ENCODE peak calls at places on chromosomes 5 and 9, in five cellular contexts. O is uterus, G is mesenchymal stem cell, T is BJ, C is mesendoderm. J is an unnamed sample.

GRCh38 chr9:97711223-97711626 is 14.1 kb upstream of the XPA start:
- DNase-seq in O (no peak), G (no peak), T (no peak), C (peak; percentile 83), J (no peak)

GRCh38 chr5:157308826-157309465 is 43.0 kb downstream of the CYFIP2 start:
- DNase-seq in O (no peak), G (peak; percentile 15), T (no peak), C (no peak), J (peak; percentile 14)

GRCh38 chr5:151280443-151280842 is 23.1 kb downstream of the SLC36A3 start:
- DNase-seq in O (no peak), G (no peak), T (no peak), C (no peak), J (no peak)

GRCh38 chr5:151589878-151590570 is 1.1 kb downstream of the FAT2 start:
- DNase-seq in O (no peak), G (no peak), T (no peak), C (no peak), J (no peak)

GRCh38 chr9:132166599-132166998 is 4.7 kb downstream of the NTNG2 start:
- DNase-seq in O (no peak), G (peak; percentile 31), T (no peak), C (peak; percentile 77), J (no peak)

GRCh38 chr5:109411627-109412026 is 1.9 kb upstream of the PJA2 start:
- DNase-seq in O (no peak), G (peak; percentile 97), T (peak; percentile 74), C (no peak), J (peak; percentile 82)

GRCh38 chr5:62256161-62257017 is 49.6 kb upstream of the KIF2A start:
- DNase-seq in O (no peak), G (no peak), T (no peak), C (peak; percentile 23), J (no peak)

GRCh38 chr5:41748631-41749030 is 121.6 kb downstream of the OXCT1 start:
- DNase-seq in O (no peak), G (peak; percentile 47), T (no peak), C (no peak), J (no peak)

GRCh38 chr5:32132757-32133156 is 41.4 kb downstream of the GOLPH3 start:
- DNase-seq in O (no peak), G (no peak), T (no peak), C (no peak), J (no peak)

GRCh38 chr9:110575952-110576351 is 3.6 kb downstream of the SVEP1 start:
- DNase-seq in O (no peak), G (no peak), T (no peak), C (no peak), J (no peak)

GRCh38 chr5:20683241-20683940 is 695.4 kb upstream of the CDH18 start:
- DNase-seq in O (no peak), G (no peak), T (no peak), C (no peak), J (no peak)

GRCh38 chr5:68641211-68641610 is 425.7 kb downstream of the PIK3R1 start:
- DNase-seq in O (no peak), G (no peak), T (no peak), C (no peak), J (no peak)

GRCh38 chr5:31645420-31646081 is 6.6 kb downstream of the PDZD2 start:
- DNase-seq in O (no peak), G (no peak), T (no peak), C (no peak), J (no peak)

GRCh38 chr9:36443581-36443980 is 43.5 kb upstream of the RNF38 start:
- DNase-seq in O (no peak), G (no peak), T (no peak), C (no peak), J (no peak)

GRCh38 chr9:136665111-136665703 is 2.5 kb downstream of the EGFL7 start:
- DNase-seq in O (no peak), G (peak; percentile 41), T (no peak), C (peak; percentile 46), J (no peak)

GRCh38 chr9:136665704-136666363 is 3.1 kb downstream of the EGFL7 start:
- DNase-seq in O (no peak), G (no peak), T (no peak), C (no peak), J (no peak)

GRCh38 chr9:136663311-136663679 is 579 bp downstream of the EGFL7 start:
- DNase-seq in O (no peak), G (no peak), T (no peak), C (no peak), J (no peak)

GRCh38 chr9:136664000-136664798 is 1.5 kb downstream of the EGFL7 start:
- DNase-seq in O (no peak), G (no peak), T (no peak), C (no peak), J (no peak)

DNA sequence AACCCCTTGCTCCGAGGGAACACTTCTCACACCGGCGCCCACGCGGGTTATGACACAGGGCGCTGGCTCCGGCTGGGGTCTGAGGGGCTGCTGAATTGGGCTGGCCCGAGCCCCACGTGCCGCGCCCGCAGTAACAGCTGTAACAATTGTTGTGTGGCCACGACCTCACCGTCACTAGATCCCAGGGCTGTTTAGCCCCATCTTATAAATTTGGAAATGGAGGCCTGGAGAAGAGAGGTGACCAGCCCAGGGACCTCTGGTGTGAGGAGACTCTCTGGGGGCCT is 2.0 kb downstream of the EGFL7 start:
- DNase-seq in O (no peak), G (no peak), T (no peak), C (no peak), J (no peak)
- H3K4me3 ChIP-seq in O (peak overlapping the region; percentile 25), G (no peak overlapping the region), T (no peak overlapping the region), C (no peak overlapping the region), J (no peak overlapping the region)

GRCh38 chr9:134642385-134643181 is 980 bp downstream of the COL5A1 start:
- DNase-seq in O (peak; percentile 90), G (peak; percentile 87), T (peak; percentile 63), C (peak; percentile 88), J (peak; percentile 63)

GRCh38 chr9:134641173-134641985 is at the start of gene COL5A1:
- DNase-seq in O (peak; percentile 92), G (peak; percentile 96), T (peak; percentile 64), C (peak; percentile 97), J (peak; percentile 70)

GRCh38 chr9:134643306-134643705 is 1.7 kb downstream of the COL5A1 start:
- DNase-seq in O (peak; percentile 62), G (peak; percentile 51), T (no peak), C (no peak), J (no peak)

GRCh38 chr9:134640491-134641172 is 971 bp upstream of the COL5A1 start:
- DNase-seq in O (no peak), G (no peak), T (no peak), C (peak; percentile 98), J (no peak)

DNA sequence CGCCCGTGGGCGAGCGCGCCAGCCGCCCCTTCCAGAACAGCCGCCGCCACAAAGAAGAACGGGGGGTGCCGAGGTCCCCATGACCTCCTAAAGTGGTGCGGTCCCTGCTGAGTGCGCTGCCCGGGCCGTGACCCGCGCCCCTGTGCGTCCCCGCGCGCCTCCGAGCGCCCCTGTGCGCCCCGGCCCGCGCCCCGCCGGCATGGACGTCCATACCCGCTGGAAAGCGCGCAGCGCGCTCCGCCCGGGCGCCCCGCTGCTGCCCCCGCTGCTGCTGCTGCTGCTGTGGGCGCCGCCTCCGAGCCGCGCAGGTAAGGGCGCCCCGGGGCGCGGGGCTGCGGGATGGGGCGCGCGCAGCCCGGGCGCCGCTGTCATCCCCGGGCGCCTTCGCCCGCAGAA is 384 bp downstream of the COL5A1 start:
- DNase-seq in O (no peak), G (no peak), T (no peak), C (no peak), J (no peak)
- H3K4me3 ChIP-seq in O (peak overlapping the region; percentile 91), G (peak overlapping the region; percentile 88), T (peak overlapping the region; percentile 76), C (peak overlapping the region; percentile 53), J (peak overlapping the region; percentile 86)

GRCh38 chr5:17087035-17087434 is 130.4 kb upstream of the BASP1 start:
- DNase-seq in O (no peak), G (peak; percentile 96), T (no peak), C (no peak), J (no peak)
- H3K4me3 ChIP-seq in O (no peak overlapping the region), G (no peak overlapping the region), T (no peak overlapping the region), C (no peak overlapping the region), J (no peak overlapping the region)

GRCh38 chr5:86795659-86796058 is 177.9 kb downstream of the COX7C start:
- DNase-seq in O (no peak), G (no peak), T (no peak), C (no peak), J (no peak)
- H3K4me3 ChIP-seq in O (no peak overlapping the region), G (no peak overlapping the region), T (no peak overlapping the region), C (no peak overlapping the region), J (no peak overlapping the region)

DNA sequence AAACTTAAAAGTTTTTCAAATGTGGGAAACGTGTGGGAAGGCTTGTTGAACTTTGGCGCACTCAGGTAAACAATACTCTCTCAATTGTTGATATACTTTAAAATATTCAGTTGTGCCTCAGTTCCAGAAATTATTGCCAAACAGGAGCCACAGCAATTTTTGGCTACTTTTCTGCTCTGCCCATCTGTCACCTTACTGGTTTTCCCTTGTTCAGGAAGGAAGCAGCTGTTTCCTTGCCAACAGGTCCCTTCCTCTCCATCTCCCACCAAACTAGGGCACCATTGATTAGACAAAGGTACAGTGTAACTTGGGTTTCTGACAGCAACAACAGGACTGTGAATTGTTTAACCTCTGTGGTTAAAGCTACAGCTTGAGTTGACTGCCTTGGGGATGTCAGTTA is 76.8 kb downstream of the PIP5K1B start:
- DNase-seq in O (no peak), G (no peak), T (no peak), C (no peak), J (no peak)
- H3K4me3 ChIP-seq in O (no peak overlapping the region), G (peak overlapping the region; percentile 96), T (no peak overlapping the region), C (no peak overlapping the region), J (no peak overlapping the region)

DNA sequence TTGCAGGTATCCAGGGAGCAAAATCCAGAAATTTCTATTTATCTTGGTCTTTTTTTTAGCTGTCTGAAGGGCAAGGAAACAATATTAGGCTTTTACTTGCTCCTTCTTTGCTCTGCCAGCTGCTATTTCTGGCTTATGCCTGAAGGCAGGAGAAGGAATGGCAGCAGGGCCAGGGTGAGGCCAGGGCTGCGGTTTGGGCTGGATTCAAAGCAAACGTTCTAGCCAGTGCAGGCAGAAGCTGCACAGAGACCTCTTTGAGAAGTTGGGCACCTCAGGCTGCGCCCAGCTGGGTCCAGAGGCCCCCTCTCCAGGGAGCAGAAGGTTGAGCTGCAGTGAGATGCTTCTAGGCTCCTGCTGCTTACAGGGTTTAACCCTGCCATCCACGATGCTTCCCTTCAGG is 201.1 kb downstream of the ADCY2 start:
- DNase-seq in O (no peak), G (no peak), T (no peak), C (no peak), J (no peak)
- H3K4me3 ChIP-seq in O (no peak overlapping the region), G (no peak overlapping the region), T (no peak overlapping the region), C (no peak overlapping the region), J (no peak overlapping the region)

GRCh38 chr9:90801175-90801506 is 478 bp upstream of the SYK start:
- DNase-seq in O (no peak), G (no peak), T (no peak), C (no peak), J (no peak)

GRCh38 chr9:90803860-90804593 is 2.4 kb downstream of the SYK start:
- DNase-seq in O (no peak), G (peak; percentile 63), T (no peak), C (no peak), J (no peak)

GRCh38 chr9:90805006-90805993 is 3.7 kb downstream of the SYK start:
- DNase-seq in O (no peak), G (peak; percentile 53), T (no peak), C (no peak), J (no peak)

GRCh38 chr9:90801507-90802289 is at the start of gene SYK:
- DNase-seq in O (no peak), G (no peak), T (no peak), C (peak; percentile 47), J (no peak)

GRCh38 chr9:90802534-90802933 is 915 bp downstream of the SYK start:
- DNase-seq in O (no peak), G (peak; percentile 34), T (no peak), C (no peak), J (no peak)
- H3K4me3 ChIP-seq in O (no peak overlapping the region), G (no peak overlapping the region), T (no peak overlapping the region), C (no peak overlapping the region), J (no peak overlapping the region)